ENCODE peak calls at places on chromosome 4, in four cellular contexts. F is HepG2, B is GM12878, N is K562. M is an unnamed sample.

GRCh38 chr4:173264245-173264959 is 69.8 kb downstream of the HMGB2 start:
- DNase-seq in N (peak), F (no peak), B (no peak), M (no peak)

GRCh38 chr4:45437381-45437780 is 686.5 kb downstream of the GABRG1 start:
- DNase-seq in N (no peak), F (no peak), B (no peak), M (no peak)

GRCh38 chr4:105624530-105624929 is 72.1 kb downstream of the ARHGEF38 start:
- DNase-seq in F (no peak), B (no peak), N (no peak), M (no peak)

GRCh38 chr4:188246488-188246887 is 107.2 kb downstream of the TRIML1 start:
- DNase-seq in B (no peak), N (no peak), F (no peak), M (peak)

GRCh38 chr4:1723131-1723801 is 1.9 kb downstream of the TACC3 start:
- DNase-seq in F (no peak), B (no peak), N (no peak), M (no peak)

GRCh38 chr4:27082786-27083185 is 222.1 kb downstream of the STIM2 start:
- DNase-seq in N (no peak), B (no peak), F (no peak), M (no peak)

GRCh38 chr4:136025540-136025939 is 1506.8 kb downstream of the PCDH18 start:
- DNase-seq in B (no peak), F (no peak), N (no peak), M (no peak)

GRCh38 chr4:26682436-26682835 is 98.6 kb downstream of the TBC1D19 start:
- DNase-seq in B (no peak), N (no peak), F (no peak), M (no peak)

GRCh38 chr4:4328206-4328605 is 38.2 kb downstream of the ZBTB49 start:
- DNase-seq in F (no peak), B (no peak), N (no peak), M (no peak)

GRCh38 chr4:165005352-165005751 is 26.4 kb upstream of the TRIM60 start:
- DNase-seq in N (no peak), F (no peak), B (no peak), M (no peak)

GRCh38 chr4:10161146-10161545 is 44.5 kb upstream of the WDR1 start:
- DNase-seq in F (no peak), N (no peak), B (no peak), M (no peak)

GRCh38 chr4:163111588-163111987 is 55.1 kb downstream of the NAF1 start:
- DNase-seq in B (no peak), N (no peak), F (no peak), M (no peak)

GRCh38 chr4:20086067-20086466 is 165.6 kb upstream of the SLIT2 start:
- DNase-seq in B (no peak), N (no peak), F (no peak), M (no peak)

GRCh38 chr4:5341151-5341925 is 290.1 kb downstream of the STK32B start:
- DNase-seq in B (no peak), F (no peak), N (no peak), M (no peak)

GRCh38 chr4:85756938-85757337 is 282.0 kb downstream of the ARHGAP24 start:
- DNase-seq in F (no peak), B (no peak), N (peak), M (no peak)

GRCh38 chr4:56311299-56311975 is 75.9 kb downstream of the AASDH start:
- DNase-seq in N (no peak), B (no peak), F (no peak), M (no peak)

GRCh38 chr4:146368209-146368608 is 153.5 kb downstream of the SLC10A7 start:
- DNase-seq in N (no peak), F (no peak), B (no peak), M (no peak)

GRCh38 chr4:102534845-102535244 is 33.7 kb downstream of the NFKB1 start:
- DNase-seq in F (no peak), N (no peak), B (no peak), M (no peak)

GRCh38 chr4:158739600-158739999 is 16.4 kb upstream of the PPID start:
- DNase-seq in B (no peak), F (no peak), N (no peak), M (no peak)

GRCh38 chr4:81314196-81314896 is 99.3 kb upstream of the PRKG2 start:
- DNase-seq in F (no peak), B (no peak), N (no peak), M (no peak)

GRCh38 chr4:156992943-156993342 is 21.3 kb upstream of the PDGFC start:
- DNase-seq in F (no peak), B (no peak), N (no peak), M (no peak)

GRCh38 chr4:8909548-8909947 is 37.9 kb upstream of the HMX1 start:
- DNase-seq in N (no peak), F (no peak), B (no peak), M (no peak)

GRCh38 chr4:27010334-27010940 is 149.8 kb downstream of the STIM2 start:
- DNase-seq in N (peak), B (peak), F (peak), M (peak)

DNA sequence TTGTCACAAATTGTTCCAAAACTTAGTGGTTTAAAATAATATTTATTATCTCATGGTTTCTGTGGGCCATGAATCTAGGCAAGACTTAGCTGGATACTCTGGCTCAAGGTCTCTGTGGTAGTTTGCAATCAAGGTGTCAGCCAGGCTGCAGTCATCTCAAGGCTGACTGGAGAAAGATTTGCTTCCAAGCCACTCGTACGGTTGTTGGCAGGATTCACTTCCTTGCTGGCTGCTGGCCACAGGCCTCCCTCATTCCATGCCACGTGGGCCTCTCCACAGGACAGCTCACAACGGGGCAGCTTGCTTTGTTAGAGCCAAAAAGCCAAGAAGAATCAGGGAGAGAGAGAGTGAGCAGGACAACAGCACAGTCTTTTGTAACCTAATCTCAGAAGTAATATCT is 101.4 kb downstream of the WWC2 start:
- DNase-seq in N (no peak), B (no peak), F (no peak), M (peak)
- TF ChIP-seq POLR2AphosphoS2 in N (no peak), B (no peak), F (no peak), M (no peak)

DNA sequence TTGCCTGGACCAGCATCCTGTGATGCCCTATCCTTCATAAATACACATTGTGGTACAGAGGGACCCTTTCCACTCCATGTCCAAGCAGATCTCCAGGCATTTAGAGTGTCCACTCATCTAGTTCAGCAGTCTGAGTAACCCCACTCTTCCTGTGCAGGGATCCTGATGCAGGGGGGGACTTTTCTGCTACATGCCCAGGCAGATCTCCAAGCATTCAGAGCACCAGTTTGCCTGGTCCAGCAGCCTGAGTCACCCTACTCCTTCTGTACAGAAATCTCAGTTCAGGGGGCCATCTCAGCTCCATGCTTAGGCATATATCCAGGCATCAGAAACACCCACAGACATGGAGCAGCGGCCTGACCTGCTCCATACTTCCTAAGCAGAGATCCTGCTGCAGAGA is 1089.8 kb downstream of the FAT4 start:
- DNase-seq in N (no peak), B (no peak), F (no peak), M (no peak)
- TF ChIP-seq POLR2AphosphoS2 in N (no peak), B (no peak), F (no peak), M (no peak)

GRCh38 chr4:37934609-37935008 is 25.6 kb upstream of the PTTG2 start:
- DNase-seq in F (no peak), N (no peak), B (no peak), M (no peak)

GRCh38 chr4:37938208-37938607 is 22.0 kb upstream of the PTTG2 start:
- DNase-seq in N (no peak), B (no peak), F (no peak), M (no peak)

GRCh38 chr4:37934096-37934495 is 26.1 kb upstream of the PTTG2 start:
- DNase-seq in F (no peak), N (no peak), B (no peak), M (no peak)

GRCh38 chr4:37935026-37935425 is 25.2 kb upstream of the PTTG2 start:
- DNase-seq in N (no peak), B (no peak), F (no peak), M (no peak)

GRCh38 chr4:37936889-37937498 is 23.2 kb upstream of the PTTG2 start:
- DNase-seq in B (no peak), N (no peak), F (no peak), M (no peak)
- TF ChIP-seq POLR2AphosphoS2 in B (no peak), N (no peak), F (no peak), M (no peak)

DNA sequence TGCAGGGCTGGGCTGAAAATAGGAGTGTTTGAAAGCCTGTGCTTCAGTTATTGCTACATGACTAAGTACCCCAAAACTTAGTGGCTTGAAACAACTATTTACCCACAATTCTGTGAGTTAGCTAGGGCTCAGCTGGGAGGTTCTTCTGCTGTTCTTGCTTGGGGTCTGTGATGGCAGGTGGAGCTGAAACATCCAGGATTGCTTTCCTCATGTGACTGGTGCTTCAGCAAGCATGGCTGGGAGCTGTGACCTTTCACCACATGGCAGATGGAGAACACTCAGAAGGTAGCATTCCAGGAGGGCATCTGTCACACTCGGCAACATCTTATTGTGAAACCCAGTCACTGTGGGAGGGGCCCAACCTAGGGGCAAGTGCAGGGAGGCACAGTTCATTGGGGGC is 57.0 kb upstream of the TBC1D14 start:
- DNase-seq in N (no peak), F (no peak), B (no peak), M (no peak)
- TF ChIP-seq POLR2AphosphoS2 in N (no peak), F (no peak), B (no peak), M (no peak)

DNA sequence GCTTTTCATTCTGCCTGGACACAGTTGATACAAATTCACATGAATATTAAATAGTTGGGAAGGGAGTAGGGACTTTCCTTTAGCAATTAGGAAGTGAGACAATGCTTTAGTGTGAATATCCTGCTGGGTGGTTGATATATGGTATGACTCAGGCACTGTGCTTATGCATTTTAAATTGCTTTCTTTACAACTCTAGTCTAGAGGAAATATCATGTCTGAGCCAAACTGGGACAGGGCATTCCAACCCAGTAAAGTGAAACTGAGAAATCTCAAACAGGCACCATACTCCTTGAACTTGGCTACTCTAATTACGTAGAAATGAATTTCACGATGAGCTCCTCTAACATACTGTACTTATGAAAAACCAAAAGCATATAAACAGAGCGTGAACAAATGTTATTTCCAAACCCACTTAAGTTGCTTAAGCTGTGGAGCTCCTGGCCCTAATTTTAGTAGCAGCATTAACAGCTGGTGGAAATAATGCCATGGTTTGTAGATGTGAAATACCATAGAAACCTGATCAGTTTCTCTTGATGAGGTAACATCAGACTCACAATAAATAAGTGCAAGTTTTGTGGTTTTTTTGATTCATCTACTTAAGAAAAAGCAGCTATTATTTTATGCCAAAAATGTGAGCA is 242.9 kb upstream of the GK2 start:
- DNase-seq in B (no peak), N (no peak), F (no peak), M (no peak)
- TF ChIP-seq POLR2AphosphoS2 in B (no peak), N (no peak), F (no peak), M (no peak)

DNA sequence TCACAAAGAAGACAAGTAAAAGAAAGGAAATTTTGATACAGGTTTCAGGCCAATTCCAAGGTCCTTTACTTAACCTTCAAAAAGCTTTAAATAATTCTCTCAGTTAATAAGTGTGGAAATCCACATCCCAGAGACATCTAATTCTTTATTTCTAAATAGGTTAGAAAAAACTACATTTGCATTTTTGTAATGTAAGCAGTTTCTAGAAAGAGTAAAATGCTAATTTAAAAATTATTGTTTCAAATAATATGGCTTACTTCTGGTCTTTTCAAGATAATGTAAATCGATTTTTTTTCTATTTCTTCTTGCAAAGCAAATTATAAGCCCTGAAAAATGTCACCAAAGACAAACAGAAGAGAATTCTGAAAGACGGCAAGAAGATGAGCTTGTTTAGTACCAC is 180.4 kb upstream of the HHIP start:
- DNase-seq in B (no peak), N (no peak), F (no peak), M (no peak)
- TF ChIP-seq POLR2AphosphoS2 in B (no peak), N (no peak), F (no peak), M (no peak)

GRCh38 chr4:49000806-49001205 is 14.7 kb downstream of the CWH43 start:
- DNase-seq in N (no peak), F (no peak), B (no peak), M (no peak)
- TF ChIP-seq POLR2AphosphoS2 in N (no peak), F (no peak), B (no peak), M (no peak)

GRCh38 chr4:186628058-186628711 is 72.8 kb upstream of the MTNR1A start:
- DNase-seq in B (no peak), F (no peak), N (no peak), M (no peak)
- TF ChIP-seq POLR2AphosphoS2 in B (no peak), F (no peak), N (no peak), M (no peak)

GRCh38 chr4:71453516-71453915 is 114.7 kb downstream of the SLC4A4 start:
- DNase-seq in F (no peak), N (no peak), B (no peak), M (no peak)

GRCh38 chr4:71460368-71460767 is 121.5 kb downstream of the SLC4A4 start:
- DNase-seq in B (no peak), F (no peak), N (no peak), M (peak)

GRCh38 chr4:71461422-71461821 is 122.6 kb downstream of the SLC4A4 start:
- DNase-seq in N (no peak), B (no peak), F (no peak), M (no peak)

GRCh38 chr4:71456841-71457240 is 118.0 kb downstream of the SLC4A4 start:
- DNase-seq in B (no peak), N (no peak), F (peak), M (peak)
- TF ChIP-seq POLR2AphosphoS2 in B (no peak), N (no peak), F (no peak), M (no peak)